ENCODE peak calls at places on chromosome 17, in four cellular contexts. U is nephron progenitor cell, L is GM10248, J is Calu3. Z is an unnamed sample.

GRCh38 chr17:58046230-58047094 is 36.8 kb upstream of the DYNLL2 start:
- DNase-seq in U (no peak), L (no peak), J (no peak), Z (no peak)

GRCh38 chr17:54452666-54453348 is 447.8 kb upstream of the TOM1L1 start:
- DNase-seq in U (no peak), L (no peak), J (no peak), Z (no peak)

GRCh38 chr17:68324114-68324513 is 32.8 kb downstream of the ARSG start:
- DNase-seq in U (no peak), L (no peak), J (no peak), Z (no peak)

GRCh38 chr17:7652659-7653343 is 2.1 kb downstream of the ATP1B2 start:
- DNase-seq in U (no peak), L (no peak), J (no peak), Z (no peak)

GRCh38 chr17:44830359-44831269 is 527 bp upstream of the GJC1 start:
- DNase-seq in U (no peak), L (no peak), J (peak), Z (peak)

GRCh38 chr17:16215002-16215272 is 397 bp downstream of the NCOR1 start:
- DNase-seq in U (no peak), L (peak), J (peak), Z (peak)

GRCh38 chr17:52027620-52028019 is 130.9 kb downstream of the CA10 start:
- DNase-seq in U (no peak), L (no peak), J (no peak), Z (no peak)

GRCh38 chr17:58969156-58969555 is 137.5 kb downstream of the TRIM37 start:
- DNase-seq in U (no peak), L (no peak), J (no peak), Z (no peak)

GRCh38 chr17:46192211-46192483 is 1.1 kb downstream of the KANSL1 start:
- DNase-seq in U (no peak), L (no peak), J (no peak), Z (no peak)

GRCh38 chr17:9228408-9229159 is 207.3 kb downstream of the NTN1 start:
- DNase-seq in U (no peak), L (no peak), J (no peak), Z (no peak)

GRCh38 chr17:737561-738113 is 5.2 kb downstream of the TLCD3A start:
- DNase-seq in U (no peak), L (no peak), J (no peak), Z (no peak)

GRCh38 chr17:64777413-64778101 is 115.5 kb upstream of the SMURF2 start:
- DNase-seq in U (no peak), L (no peak), J (no peak), Z (no peak)

GRCh38 chr17:6752068-6752909 is 3.6 kb upstream of the XAF1 start:
- DNase-seq in U (no peak), L (no peak), J (no peak), Z (no peak)

GRCh38 chr17:77025781-77026180 is 115.0 kb upstream of the SEC14L1 start:
- DNase-seq in U (no peak), L (no peak), J (no peak), Z (no peak)

GRCh38 chr17:35345926-35346771 is 27.3 kb downstream of the SLFN11 start:
- DNase-seq in U (peak), L (peak), J (peak), Z (no peak)

GRCh38 chr17:57516290-57517215 is 228.5 kb downstream of the CCDC182 start:
- DNase-seq in U (no peak), L (no peak), J (no peak), Z (no peak)

GRCh38 chr17:10513284-10514067 is 4.9 kb downstream of the MYH1 start:
- DNase-seq in U (no peak), L (no peak), J (no peak), Z (no peak)

GRCh38 chr17:83149761-83150251 is 70.4 kb downstream of the METRNL start:
- DNase-seq in U (no peak), L (peak), J (no peak), Z (no peak)

GRCh38 chr17:78878871-78879270 is 24.1 kb downstream of the CEP295NL start:
- DNase-seq in U (no peak), L (no peak), J (no peak), Z (no peak)
- TF ChIP-seq CTCF in U (no peak), L (no peak), J (no peak), Z (no peak)

GRCh38 chr17:3669085-3669347 is 404 bp downstream of the EMC6 start:
- DNase-seq in U (no peak), L (no peak), J (no peak), Z (no peak)

GRCh38 chr17:3665834-3666233 is 2.5 kb downstream of the TAX1BP3 start:
- DNase-seq in U (no peak), L (no peak), J (no peak), Z (no peak)

GRCh38 chr17:3668279-3669084 is at the start of the genes EMC6 and TAX1BP3:
- DNase-seq in U (peak), L (peak), J (peak), Z (peak)

GRCh38 chr17:3666516-3666915 is 1.9 kb downstream of the TAX1BP3 start:
- DNase-seq in U (no peak), L (no peak), J (no peak), Z (no peak)

GRCh38 chr17:3667366-3668278 is 756 bp downstream of the TAX1BP3 start:
- DNase-seq in U (peak), L (no peak), J (peak), Z (peak)
- TF ChIP-seq CTCF in U (no peak), L (no peak), J (no peak), Z (no peak)

GRCh38 chr17:78173025-78173715 is 4.8 kb downstream of the SYNGR2 start:
- DNase-seq in U (no peak), L (peak), J (no peak), Z (no peak)

GRCh38 chr17:78172284-78173024 is 4.1 kb downstream of the SYNGR2 start:
- DNase-seq in U (no peak), L (no peak), J (peak), Z (no peak)

GRCh38 chr17:78174870-78175642 is 6.7 kb downstream of the SYNGR2 start:
- DNase-seq in U (no peak), L (no peak), J (no peak), Z (no peak)

GRCh38 chr17:78175643-78175981 is 7.2 kb downstream of the SYNGR2 start:
- DNase-seq in U (no peak), L (no peak), J (no peak), Z (no peak)

GRCh38 chr17:78174332-78174869 is 6.0 kb downstream of the SYNGR2 start:
- DNase-seq in U (no peak), L (no peak), J (peak), Z (no peak)
- TF ChIP-seq CTCF in U (no peak), L (peak), J (peak), Z (no peak)

GRCh38 chr17:70875729-70876344 is 706.5 kb downstream of the KCNJ2 start:
- DNase-seq in U (no peak), L (no peak), J (no peak), Z (no peak)
- TF ChIP-seq CTCF in U (no peak), L (no peak), J (no peak), Z (no peak)

GRCh38 chr17:50147841-50148225 is 2.6 kb downstream of the PPP1R9B start:
- DNase-seq in U (no peak), L (no peak), J (no peak), Z (no peak)

GRCh38 chr17:50146927-50147640 is 3.4 kb downstream of the PPP1R9B start:
- DNase-seq in U (no peak), L (no peak), J (no peak), Z (no peak)

GRCh38 chr17:50149099-50149424 is 1.4 kb downstream of the PPP1R9B start:
- DNase-seq in U (no peak), L (no peak), J (no peak), Z (no peak)

GRCh38 chr17:50149425-50150353 is 788 bp downstream of the PPP1R9B start:
- DNase-seq in U (peak), L (no peak), J (peak), Z (peak)

GRCh38 chr17:50148226-50149098 is 2.0 kb downstream of the PPP1R9B start:
- DNase-seq in U (peak), L (peak), J (peak), Z (peak)
- TF ChIP-seq CTCF in U (no peak), L (no peak), J (no peak), Z (no peak)

DNA sequence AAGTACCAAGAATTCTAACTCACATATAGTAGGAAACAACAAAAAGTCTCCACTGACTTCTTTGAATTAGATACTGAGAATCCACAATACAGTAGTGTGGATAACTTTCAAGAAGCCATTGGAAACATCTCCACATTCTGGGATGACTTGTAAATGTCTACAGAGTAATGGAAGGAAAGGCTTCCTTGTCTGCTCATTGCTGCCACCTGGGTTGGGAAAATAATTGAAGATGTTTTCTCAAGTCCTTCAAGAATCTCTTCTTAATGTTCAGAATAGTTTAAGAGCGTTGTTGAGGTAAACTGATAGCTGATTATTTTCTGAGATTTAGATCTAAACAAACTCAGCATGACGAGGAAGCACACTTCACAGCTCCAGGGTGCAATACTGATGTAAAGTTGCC is 14.0 kb downstream of the CPSF4L start:
- DNase-seq in U (no peak), L (no peak), J (no peak), Z (no peak)
- TF ChIP-seq CTCF in U (no peak), L (peak), J (no peak), Z (no peak)

GRCh38 chr17:73856585-73856984 is 212.3 kb upstream of the SDK2 start:
- DNase-seq in U (no peak), L (no peak), J (no peak), Z (no peak)
- TF ChIP-seq CTCF in U (no peak), L (no peak), J (no peak), Z (no peak)

GRCh38 chr17:63113167-63113566 is 147.1 kb downstream of the TANC2 start:
- DNase-seq in U (no peak), L (peak), J (no peak), Z (no peak)
- TF ChIP-seq CTCF in U (no peak), L (no peak), J (no peak), Z (no peak)